ENCODE peak calls at places on chromosomes 11 and 22, in eight cellular contexts. One of them, this sample, is unnamed.

GRCh38 chr22:43094085-43094484 is 4.9 kb upstream of the TTLL1 start:
- DNase-seq in PC-3: peak; percentile 84
- DNase-seq in HCT116: no peak
- DNase-seq in fibroblast of pulmonary artery: peak; percentile 16
- DNase-seq in fibroblast of lung: no peak
- DNase-seq in tibial nerve: no peak
- DNase-seq in AG04450: no peak
- DNase-seq in neural progenitor cell: no peak
- DNase-seq in this sample: no peak

GRCh38 chr11:115153135-115153534 is 351.1 kb downstream of the CADM1 start:
- DNase-seq in fibroblast of pulmonary artery: no peak
- DNase-seq in AG04450: no peak
- DNase-seq in PC-3: no peak
- DNase-seq in neural progenitor cell: no peak
- DNase-seq in fibroblast of lung: peak; percentile 22
- DNase-seq in HCT116: no peak
- DNase-seq in tibial nerve: no peak
- DNase-seq in this sample: no peak

GRCh38 chr11:95148421-95148820 is 58.8 kb downstream of the ENDOD1 start:
- DNase-seq in fibroblast of pulmonary artery: no peak
- DNase-seq in tibial nerve: no peak
- DNase-seq in HCT116: no peak
- DNase-seq in PC-3: no peak
- DNase-seq in AG04450: no peak
- DNase-seq in neural progenitor cell: no peak
- DNase-seq in fibroblast of lung: no peak
- DNase-seq in this sample: no peak

GRCh38 chr11:35515224-35515623 is 10.2 kb downstream of the PAMR1 start:
- DNase-seq in neural progenitor cell: no peak
- DNase-seq in fibroblast of pulmonary artery: peak; percentile 78
- DNase-seq in PC-3: no peak
- DNase-seq in tibial nerve: no peak
- DNase-seq in HCT116: no peak
- DNase-seq in fibroblast of lung: peak; percentile 73
- DNase-seq in AG04450: peak; percentile 73
- DNase-seq in this sample: no peak

GRCh38 chr22:25081409-25081824 is 118.2 kb upstream of the CRYBB3 start:
- DNase-seq in HCT116: peak; percentile 15
- DNase-seq in fibroblast of pulmonary artery: peak; percentile 55
- DNase-seq in PC-3: peak; percentile 33
- DNase-seq in AG04450: no peak
- DNase-seq in tibial nerve: no peak
- DNase-seq in neural progenitor cell: peak; percentile 58
- DNase-seq in fibroblast of lung: peak; percentile 14
- DNase-seq in this sample: no peak

GRCh38 chr22:39703890-39704658 is 133.5 kb downstream of the CACNA1I start:
- DNase-seq in AG04450: no peak
- DNase-seq in PC-3: no peak
- DNase-seq in neural progenitor cell: peak; percentile 79
- DNase-seq in fibroblast of lung: peak; percentile 18
- DNase-seq in HCT116: no peak
- DNase-seq in fibroblast of pulmonary artery: peak; percentile 10
- DNase-seq in tibial nerve: no peak
- DNase-seq in this sample: no peak

GRCh38 chr11:77710358-77710757 is 72.8 kb upstream of the CLNS1A start:
- DNase-seq in fibroblast of pulmonary artery: peak; percentile 27
- DNase-seq in neural progenitor cell: no peak
- DNase-seq in HCT116: no peak
- DNase-seq in fibroblast of lung: peak; percentile 18
- DNase-seq in tibial nerve: no peak
- DNase-seq in AG04450: peak; percentile 1
- DNase-seq in PC-3: peak; percentile 64
- DNase-seq in this sample: no peak

GRCh38 chr11:105181100-105181499 is 41.5 kb upstream of the CARD18 start:
- DNase-seq in tibial nerve: no peak
- DNase-seq in PC-3: peak; percentile 59
- DNase-seq in neural progenitor cell: no peak
- DNase-seq in HCT116: no peak
- DNase-seq in AG04450: no peak
- DNase-seq in fibroblast of pulmonary artery: peak; percentile 93
- DNase-seq in fibroblast of lung: peak; percentile 67
- DNase-seq in this sample: no peak

GRCh38 chr22:48892571-48893287 is 934.9 kb downstream of the BRD1 start:
- DNase-seq in fibroblast of lung: no peak
- DNase-seq in neural progenitor cell: no peak
- DNase-seq in tibial nerve: no peak
- DNase-seq in AG04450: no peak
- DNase-seq in fibroblast of pulmonary artery: no peak
- DNase-seq in PC-3: no peak
- DNase-seq in HCT116: no peak
- DNase-seq in this sample: no peak

GRCh38 chr11:10485646-10486045 is 30.6 kb downstream of the AMPD3 start:
- DNase-seq in tibial nerve: no peak
- DNase-seq in fibroblast of pulmonary artery: no peak
- DNase-seq in PC-3: no peak
- DNase-seq in neural progenitor cell: no peak
- DNase-seq in HCT116: no peak
- DNase-seq in AG04450: no peak
- DNase-seq in fibroblast of lung: no peak
- DNase-seq in this sample: no peak

GRCh38 chr22:17767236-17768065 is 6.8 kb downstream of the BID start:
- DNase-seq in PC-3: no peak
- DNase-seq in HCT116: no peak
- DNase-seq in fibroblast of pulmonary artery: no peak
- DNase-seq in fibroblast of lung: no peak
- DNase-seq in neural progenitor cell: no peak
- DNase-seq in tibial nerve: no peak
- DNase-seq in AG04450: no peak
- DNase-seq in this sample: no peak

GRCh38 chr11:70813651-70814050 is 415.3 kb downstream of the CTTN start:
- DNase-seq in AG04450: no peak
- DNase-seq in PC-3: no peak
- DNase-seq in fibroblast of lung: no peak
- DNase-seq in fibroblast of pulmonary artery: no peak
- DNase-seq in HCT116: no peak
- DNase-seq in neural progenitor cell: no peak
- DNase-seq in tibial nerve: no peak
- DNase-seq in this sample: no peak

GRCh38 chr11:1761110-1761856 is 2.4 kb downstream of the CTSD start:
- DNase-seq in HCT116: no peak
- DNase-seq in fibroblast of lung: no peak
- DNase-seq in tibial nerve: no peak
- DNase-seq in PC-3: no peak
- DNase-seq in neural progenitor cell: no peak
- DNase-seq in fibroblast of pulmonary artery: no peak
- DNase-seq in AG04450: no peak
- DNase-seq in this sample: peak; percentile 82

GRCh38 chr11:1760351-1761109 is 3.2 kb downstream of the CTSD start:
- DNase-seq in PC-3: peak; percentile 3
- DNase-seq in HCT116: no peak
- DNase-seq in neural progenitor cell: no peak
- DNase-seq in fibroblast of lung: peak; percentile 62
- DNase-seq in AG04450: no peak
- DNase-seq in fibroblast of pulmonary artery: peak; percentile 34
- DNase-seq in tibial nerve: peak; percentile 66
- DNase-seq in this sample: peak; percentile 95

GRCh38 chr11:1758611-1759150 is 5.0 kb downstream of the CTSD start:
- DNase-seq in fibroblast of lung: no peak
- DNase-seq in AG04450: no peak
- DNase-seq in tibial nerve: no peak
- DNase-seq in neural progenitor cell: no peak
- DNase-seq in PC-3: no peak
- DNase-seq in HCT116: no peak
- DNase-seq in fibroblast of pulmonary artery: no peak
- DNase-seq in this sample: no peak

GRCh38 chr11:1759151-1759850 is 4.4 kb downstream of the CTSD start:
- DNase-seq in AG04450: no peak
- DNase-seq in fibroblast of lung: no peak
- DNase-seq in HCT116: no peak
- DNase-seq in fibroblast of pulmonary artery: no peak
- DNase-seq in tibial nerve: no peak
- DNase-seq in PC-3: no peak
- DNase-seq in neural progenitor cell: no peak
- DNase-seq in this sample: peak; percentile 82

GRCh38 chr11:1759851-1760220 is 3.9 kb downstream of the CTSD start:
- DNase-seq in tibial nerve: no peak
- DNase-seq in PC-3: no peak
- DNase-seq in AG04450: no peak
- DNase-seq in fibroblast of pulmonary artery: no peak
- DNase-seq in HCT116: no peak
- DNase-seq in fibroblast of lung: no peak
- DNase-seq in neural progenitor cell: no peak
- DNase-seq in this sample: no peak
- H3K4me3 ChIP-seq in tibial nerve: no peak overlapping the region
- H3K4me3 ChIP-seq in PC-3: no peak overlapping the region
- H3K4me3 ChIP-seq in AG04450: no peak overlapping the region
- H3K4me3 ChIP-seq in fibroblast of pulmonary artery: no peak overlapping the region
- H3K4me3 ChIP-seq in HCT116: no peak overlapping the region
- H3K4me3 ChIP-seq in fibroblast of lung: no peak overlapping the region
- H3K4me3 ChIP-seq in neural progenitor cell: no peak overlapping the region
- H3K4me3 ChIP-seq in this sample: no peak overlapping the region

DNA sequence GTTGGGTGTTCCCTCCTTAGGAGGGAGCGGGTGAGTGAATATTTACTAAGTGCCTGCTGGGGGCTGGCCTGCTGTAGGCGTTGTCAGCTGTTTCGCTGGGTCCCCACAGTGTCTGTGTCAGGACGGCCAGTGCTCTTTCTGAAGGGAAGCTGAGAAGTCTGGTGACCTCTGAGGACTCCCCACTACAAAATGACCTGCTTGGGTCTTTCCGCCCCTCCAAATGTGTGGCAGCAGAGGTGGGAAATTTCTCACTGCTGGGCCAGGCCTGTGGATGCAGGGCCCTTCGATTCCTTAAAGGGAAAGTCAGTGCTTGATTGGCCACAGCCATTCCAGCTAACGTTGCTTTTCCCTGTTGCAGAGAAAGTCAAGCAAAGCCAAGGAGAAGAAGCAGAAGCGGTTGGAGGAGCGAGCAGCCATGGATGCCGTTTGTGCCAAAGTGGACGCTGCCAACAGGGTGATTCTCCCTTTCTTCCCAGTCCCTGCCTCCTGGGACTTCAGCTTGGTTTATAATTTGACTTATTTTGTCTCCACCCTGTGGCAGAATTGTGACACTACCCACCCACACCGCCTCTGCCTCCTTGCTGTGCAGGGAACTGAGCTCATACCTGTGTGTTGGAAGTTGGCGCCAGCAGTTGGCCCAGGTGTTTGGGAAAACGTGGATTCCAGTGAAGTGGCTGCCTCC is 6.8 kb downstream of the NAA40 start:
- DNase-seq in HCT116: peak; percentile 36
- DNase-seq in neural progenitor cell: peak; percentile 70
- DNase-seq in fibroblast of pulmonary artery: peak; percentile 83
- DNase-seq in tibial nerve: peak; percentile 57
- DNase-seq in AG04450: peak; percentile 27
- DNase-seq in fibroblast of lung: peak; percentile 81
- DNase-seq in PC-3: peak; percentile 87
- DNase-seq in this sample: no peak
- H3K4me3 ChIP-seq in HCT116: no peak overlapping the region
- H3K4me3 ChIP-seq in neural progenitor cell: no peak overlapping the region
- H3K4me3 ChIP-seq in fibroblast of pulmonary artery: no peak overlapping the region
- H3K4me3 ChIP-seq in tibial nerve: peak overlapping the region; percentile 31
- H3K4me3 ChIP-seq in AG04450: no peak overlapping the region
- H3K4me3 ChIP-seq in fibroblast of lung: no peak overlapping the region
- H3K4me3 ChIP-seq in PC-3: no peak overlapping the region
- H3K4me3 ChIP-seq in this sample: no peak overlapping the region

DNA sequence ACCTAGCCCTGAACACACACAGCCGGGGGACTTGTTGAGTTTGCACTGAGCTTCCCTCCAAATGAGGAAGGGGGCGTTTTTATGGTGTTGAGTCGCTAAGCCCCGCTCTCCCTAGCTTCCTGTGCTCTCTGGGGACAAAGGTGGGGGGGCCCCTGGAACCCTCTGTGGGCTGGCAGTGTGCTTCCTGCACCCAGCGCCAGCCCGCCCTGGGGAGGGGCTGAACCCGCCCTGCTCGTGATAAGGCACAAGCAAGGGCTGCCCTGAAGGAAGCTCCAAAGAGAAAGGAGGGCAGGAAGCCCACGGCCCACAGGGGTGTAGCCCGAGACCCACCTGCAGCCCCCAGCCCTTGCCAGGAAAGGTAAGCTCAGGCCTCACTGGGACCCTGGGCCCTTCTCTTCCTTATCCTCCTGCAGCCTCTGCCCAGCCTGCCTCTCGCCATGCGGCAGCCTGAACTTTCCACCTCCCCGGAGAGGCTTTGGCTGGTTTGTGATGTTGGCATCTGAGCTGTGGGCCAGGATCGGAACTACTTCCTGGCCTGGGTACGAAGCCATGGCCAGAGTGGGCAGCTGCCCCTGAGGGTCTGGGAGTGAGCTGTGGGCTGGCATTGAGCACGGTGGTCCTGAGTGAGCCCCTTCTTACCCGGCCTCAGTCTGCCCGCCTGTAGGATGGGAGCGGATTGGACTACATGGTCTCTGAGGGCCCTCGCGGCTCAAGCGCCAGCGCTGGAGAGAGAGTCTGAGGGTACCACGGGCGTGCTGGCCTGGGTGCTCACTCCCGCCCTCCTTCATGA is at the start of gene FERMT3:
- DNase-seq in fibroblast of pulmonary artery: no peak
- DNase-seq in neural progenitor cell: no peak
- DNase-seq in fibroblast of lung: no peak
- DNase-seq in PC-3: no peak
- DNase-seq in tibial nerve: no peak
- DNase-seq in HCT116: no peak
- DNase-seq in AG04450: no peak
- DNase-seq in this sample: peak; percentile 97
- H3K4me3 ChIP-seq in fibroblast of pulmonary artery: peak within 1 kb of the TSS; percentile 7
- H3K4me3 ChIP-seq in neural progenitor cell: no peak within 1 kb of the TSS
- H3K4me3 ChIP-seq in fibroblast of lung: no peak within 1 kb of the TSS
- H3K4me3 ChIP-seq in PC-3: no peak within 1 kb of the TSS
- H3K4me3 ChIP-seq in tibial nerve: peak within 1 kb of the TSS; percentile 48
- H3K4me3 ChIP-seq in HCT116: no peak within 1 kb of the TSS
- H3K4me3 ChIP-seq in AG04450: no peak within 1 kb of the TSS
- H3K4me3 ChIP-seq in this sample: peak within 1 kb of the TSS; percentile 81

GRCh38 chr11:65489061-65489705 is 9.7 kb upstream of the MALAT1 start:
- DNase-seq in neural progenitor cell: peak; percentile 77
- DNase-seq in tibial nerve: no peak
- DNase-seq in fibroblast of pulmonary artery: peak; percentile 87
- DNase-seq in AG04450: no peak
- DNase-seq in fibroblast of lung: peak; percentile 42
- DNase-seq in HCT116: no peak
- DNase-seq in PC-3: no peak
- DNase-seq in this sample: no peak

GRCh38 chr11:65488273-65489058 is 10.4 kb upstream of the MALAT1 start:
- DNase-seq in PC-3: no peak
- DNase-seq in fibroblast of lung: peak; percentile 55
- DNase-seq in HCT116: no peak
- DNase-seq in tibial nerve: no peak
- DNase-seq in AG04450: no peak
- DNase-seq in fibroblast of pulmonary artery: peak; percentile 70
- DNase-seq in neural progenitor cell: no peak
- DNase-seq in this sample: no peak

GRCh38 chr11:65485820-65486219 is 13.0 kb upstream of the MALAT1 start:
- DNase-seq in fibroblast of lung: no peak
- DNase-seq in AG04450: no peak
- DNase-seq in HCT116: no peak
- DNase-seq in tibial nerve: no peak
- DNase-seq in neural progenitor cell: no peak
- DNase-seq in fibroblast of pulmonary artery: no peak
- DNase-seq in PC-3: no peak
- DNase-seq in this sample: no peak

GRCh38 chr11:65486570-65487466 is 12.0 kb upstream of the MALAT1 start:
- DNase-seq in fibroblast of lung: no peak
- DNase-seq in AG04450: no peak
- DNase-seq in HCT116: no peak
- DNase-seq in neural progenitor cell: no peak
- DNase-seq in tibial nerve: no peak
- DNase-seq in PC-3: no peak
- DNase-seq in fibroblast of pulmonary artery: no peak
- DNase-seq in this sample: no peak

GRCh38 chr11:65487467-65488272 is 11.2 kb upstream of the MALAT1 start:
- DNase-seq in neural progenitor cell: peak; percentile 99
- DNase-seq in fibroblast of pulmonary artery: peak; percentile 100
- DNase-seq in AG04450: peak; percentile 100
- DNase-seq in fibroblast of lung: peak; percentile 100
- DNase-seq in tibial nerve: peak; percentile 99
- DNase-seq in PC-3: peak; percentile 94
- DNase-seq in HCT116: peak; percentile 99
- DNase-seq in this sample: peak; percentile 93
- H3K4me3 ChIP-seq in neural progenitor cell: peak overlapping the region; percentile 37
- H3K4me3 ChIP-seq in fibroblast of pulmonary artery: peak overlapping the region; percentile 23
- H3K4me3 ChIP-seq in AG04450: peak overlapping the region; percentile 45
- H3K4me3 ChIP-seq in fibroblast of lung: peak overlapping the region; percentile 26
- H3K4me3 ChIP-seq in tibial nerve: peak overlapping the region; percentile 22
- H3K4me3 ChIP-seq in PC-3: no peak overlapping the region
- H3K4me3 ChIP-seq in HCT116: peak overlapping the region; percentile 10
- H3K4me3 ChIP-seq in this sample: no peak overlapping the region